ENCODE peak calls at places on chromosomes 5 and 9, in eight cellular contexts. W, Z, M, E, U, B, L and F are unnamed samples.

GRCh38 chr9:110753734-110754231 is 85.2 kb downstream of the MUSK start:
- DNase-seq in L (no peak), M (no peak), B (peak), E (peak), W (no peak), U (no peak), Z (no peak), F (no peak)

GRCh38 chr5:88979244-88979643 is 96.3 kb upstream of the MEF2C start:
- DNase-seq in B (peak), U (no peak), E (peak), Z (peak), M (no peak), W (no peak), L (no peak), F (no peak)

GRCh38 chr5:34827594-34828506 is 11.1 kb upstream of the TTC23L start:
- DNase-seq in B (no peak), U (no peak), W (no peak), Z (no peak), L (no peak), M (no peak), E (no peak), F (no peak)

GRCh38 chr5:53027913-53028312 is 38.8 kb downstream of the ITGA2 start:
- DNase-seq in L (no peak), M (no peak), U (no peak), E (peak), W (no peak), Z (peak), B (peak), F (no peak)

GRCh38 chr9:111897831-111898144 is 1.2 kb downstream of the UGCG start:
- DNase-seq in W (no peak), E (no peak), U (peak), Z (no peak), B (no peak), L (no peak), M (no peak), F (no peak)

GRCh38 chr9:122468735-122469134 is 9.0 kb downstream of the OR1J1 start:
- DNase-seq in B (peak), M (no peak), U (no peak), Z (no peak), E (peak), L (no peak), W (no peak), F (no peak)

GRCh38 chr9:136729144-136729543 is 13.6 kb downstream of the LCN10 start:
- DNase-seq in Z (no peak), B (no peak), W (no peak), U (no peak), E (no peak), M (no peak), L (no peak), F (no peak)

GRCh38 chr5:118561971-118562370 is 426.4 kb downstream of the DTWD2 start:
- DNase-seq in B (no peak), M (no peak), L (no peak), Z (no peak), E (no peak), W (no peak), U (no peak), F (no peak)

GRCh38 chr5:98110270-98110669 is 663.2 kb upstream of the RGMB start:
- DNase-seq in B (peak), W (no peak), Z (peak), M (no peak), L (no peak), U (no peak), E (peak), F (no peak)

GRCh38 chr5:132277971-132278964 is 15.9 kb upstream of the SLC22A4 start:
- DNase-seq in E (no peak), M (no peak), Z (no peak), B (no peak), W (no peak), U (no peak), L (no peak), F (no peak)

DNA sequence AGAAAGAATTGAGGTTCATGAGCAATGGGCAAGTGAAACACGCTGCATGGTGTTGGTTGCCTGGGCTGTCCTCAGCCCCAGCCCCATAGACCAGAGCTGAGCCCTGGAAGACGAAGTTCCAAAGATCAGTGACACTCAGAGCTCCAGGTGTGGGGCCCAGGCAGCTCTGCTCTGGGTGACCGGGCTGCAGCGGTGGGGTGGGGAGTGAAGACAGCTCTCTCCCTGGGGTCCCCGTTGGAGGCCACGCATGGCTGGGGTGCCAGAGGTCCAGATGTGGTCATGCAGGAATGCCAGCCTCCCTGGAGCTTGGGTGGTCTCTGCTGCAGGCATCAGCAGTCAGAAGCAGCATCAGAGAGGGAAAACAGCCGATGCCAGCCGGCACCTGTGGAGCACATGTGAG is 165.0 kb upstream of the ERCC6L2 start:
- DNase-seq in M (no peak), Z (no peak), W (no peak), B (no peak), E (no peak), L (no peak), U (no peak), F (no peak)
- TF ChIP-seq CTCF in M (no peak), Z (no peak), W (no peak), B (no peak), E (no peak), L (no peak), U (no peak), F (no peak)

GRCh38 chr9:88524911-88525310 is 10.1 kb upstream of the NXNL2 start:
- DNase-seq in L (no peak), E (no peak), B (no peak), Z (no peak), U (no peak), W (no peak), M (no peak), F (no peak)
- TF ChIP-seq CTCF in L (no peak), E (no peak), B (no peak), Z (no peak), U (no peak), W (no peak), M (no peak), F (no peak)

DNA sequence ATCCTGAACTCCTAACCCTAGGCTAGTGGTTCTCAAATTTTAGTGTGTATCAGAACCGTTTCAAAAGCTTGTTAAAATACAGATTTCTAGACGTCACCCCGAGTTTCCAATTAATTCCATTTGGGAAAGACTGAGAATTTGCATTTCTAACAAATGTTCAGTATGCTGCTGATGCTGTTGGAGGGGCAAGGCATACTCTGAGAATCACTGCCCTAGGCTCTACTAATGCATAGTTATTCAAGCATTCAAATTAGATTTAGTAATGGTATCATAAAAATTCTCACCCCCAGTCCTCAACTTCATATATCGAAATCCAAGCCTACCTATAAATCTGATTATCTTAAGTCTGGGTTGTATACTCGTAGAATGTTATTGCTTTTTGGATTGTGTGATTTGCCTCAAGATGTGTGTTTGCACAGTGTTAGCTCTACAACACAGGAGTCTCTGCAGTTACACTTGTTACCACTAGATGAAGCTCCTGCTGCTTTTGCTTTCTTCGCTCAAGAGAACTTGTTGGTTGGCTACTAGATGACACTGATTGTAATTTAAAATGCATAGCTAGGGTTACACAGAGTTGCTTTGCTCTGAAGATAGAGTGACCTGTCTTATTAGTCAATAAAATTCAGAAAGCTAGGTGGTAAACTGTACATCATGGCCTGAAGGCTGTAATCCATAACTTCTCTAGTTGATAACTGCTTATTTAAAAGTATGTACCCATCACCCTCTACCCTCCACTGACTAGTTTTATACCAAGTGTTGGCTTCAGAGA is 7.5 kb upstream of the ERAP2 start:
- DNase-seq in U (peak), W (no peak), M (no peak), B (peak), L (peak), E (peak), Z (peak), F (no peak)
- TF ChIP-seq CTCF in U (peak), W (peak), M (peak), B (no peak), L (peak), E (peak), Z (peak), F (peak)

GRCh38 chr5:55219770-55220169 is 7.3 kb downstream of the MCIDAS start:
- DNase-seq in L (no peak), B (no peak), U (no peak), E (no peak), Z (no peak), M (no peak), W (no peak), F (no peak)

GRCh38 chr5:55222819-55223124 is 4.3 kb downstream of the MCIDAS start:
- DNase-seq in Z (no peak), W (no peak), B (no peak), L (no peak), M (no peak), E (no peak), U (peak), F (no peak)

GRCh38 chr5:55222061-55222818 is 4.9 kb downstream of the MCIDAS start:
- DNase-seq in U (peak), W (no peak), B (no peak), L (no peak), E (no peak), M (no peak), Z (no peak), F (no peak)

GRCh38 chr5:55218966-55219365 is 8.1 kb downstream of the MCIDAS start:
- DNase-seq in W (no peak), U (no peak), L (no peak), E (no peak), M (no peak), Z (no peak), B (no peak), F (no peak)

GRCh38 chr5:55220433-55221185 is 6.5 kb downstream of the MCIDAS start:
- DNase-seq in L (peak), M (no peak), U (peak), B (no peak), E (no peak), W (no peak), Z (no peak), F (no peak)
- TF ChIP-seq CTCF in L (peak), M (no peak), U (no peak), B (no peak), E (no peak), W (no peak), Z (peak), F (peak)